ENCODE peak calls at places on chromosomes 16 and 17, in ten cellular contexts. One of them, this sample, is unnamed.

GRCh38 chr17:76872874-76873221 is 4.6 kb downstream of the MGAT5B start:
- DNase-seq in IMR-90: no peak
- DNase-seq in lower leg skin: no peak
- DNase-seq in OCI-M1: no peak
- DNase-seq in neural crest cell: no peak
- DNase-seq in Kasumi-1: no peak
- DNase-seq in T-cell: no peak
- DNase-seq in activated T-helper 1 cell treated with Interleukin-2 at 50 U/mL for 16 hours: no peak
- DNase-seq in AG04450: no peak
- DNase-seq in HTR-8/SVneo: no peak
- DNase-seq in this sample: no peak

GRCh38 chr17:72270530-72270929 is 149.7 kb downstream of the SOX9 start:
- DNase-seq in IMR-90: peak; percentile 3
- DNase-seq in lower leg skin: peak; percentile 29
- DNase-seq in OCI-M1: no peak
- DNase-seq in neural crest cell: no peak
- DNase-seq in Kasumi-1: no peak
- DNase-seq in T-cell: no peak
- DNase-seq in activated T-helper 1 cell treated with Interleukin-2 at 50 U/mL for 16 hours: no peak
- DNase-seq in AG04450: no peak
- DNase-seq in HTR-8/SVneo: peak; percentile 59
- DNase-seq in this sample: no peak

GRCh38 chr16:84807776-84808175 is 12.0 kb upstream of the CRISPLD2 start:
- DNase-seq in IMR-90: no peak
- DNase-seq in lower leg skin: no peak
- DNase-seq in OCI-M1: no peak
- DNase-seq in neural crest cell: no peak
- DNase-seq in Kasumi-1: no peak
- DNase-seq in T-cell: no peak
- DNase-seq in activated T-helper 1 cell treated with Interleukin-2 at 50 U/mL for 16 hours: no peak
- DNase-seq in AG04450: no peak
- DNase-seq in HTR-8/SVneo: no peak
- DNase-seq in this sample: no peak

GRCh38 chr17:78375401-78376079 is 2.9 kb upstream of the PGS1 start:
- DNase-seq in IMR-90: peak; percentile 98
- DNase-seq in lower leg skin: no peak
- DNase-seq in OCI-M1: no peak
- DNase-seq in neural crest cell: no peak
- DNase-seq in Kasumi-1: no peak
- DNase-seq in T-cell: no peak
- DNase-seq in activated T-helper 1 cell treated with Interleukin-2 at 50 U/mL for 16 hours: no peak
- DNase-seq in AG04450: peak; percentile 88
- DNase-seq in HTR-8/SVneo: no peak
- DNase-seq in this sample: peak; percentile 56

GRCh38 chr17:32161029-32161428 is 18.7 kb downstream of the RHOT1 start:
- DNase-seq in IMR-90: no peak
- DNase-seq in lower leg skin: no peak
- DNase-seq in OCI-M1: no peak
- DNase-seq in neural crest cell: no peak
- DNase-seq in Kasumi-1: no peak
- DNase-seq in T-cell: no peak
- DNase-seq in activated T-helper 1 cell treated with Interleukin-2 at 50 U/mL for 16 hours: no peak
- DNase-seq in AG04450: no peak
- DNase-seq in HTR-8/SVneo: no peak
- DNase-seq in this sample: no peak

GRCh38 chr16:79685871-79686270 is 85.3 kb upstream of the MAF start:
- DNase-seq in IMR-90: no peak
- DNase-seq in lower leg skin: no peak
- DNase-seq in OCI-M1: no peak
- DNase-seq in neural crest cell: no peak
- DNase-seq in Kasumi-1: no peak
- DNase-seq in T-cell: no peak
- DNase-seq in activated T-helper 1 cell treated with Interleukin-2 at 50 U/mL for 16 hours: no peak
- DNase-seq in AG04450: no peak
- DNase-seq in HTR-8/SVneo: no peak
- DNase-seq in this sample: no peak

GRCh38 chr17:40615295-40615988 is 32.2 kb downstream of the SMARCE1 start:
- DNase-seq in IMR-90: peak; percentile 47
- DNase-seq in lower leg skin: no peak
- DNase-seq in OCI-M1: peak; percentile 69
- DNase-seq in neural crest cell: no peak
- DNase-seq in Kasumi-1: no peak
- DNase-seq in T-cell: peak; percentile 57
- DNase-seq in activated T-helper 1 cell treated with Interleukin-2 at 50 U/mL for 16 hours: no peak
- DNase-seq in AG04450: no peak
- DNase-seq in HTR-8/SVneo: peak; percentile 87
- DNase-seq in this sample: peak; percentile 39

GRCh38 chr16:66223176-66223780 is 143.2 kb upstream of the CDH5 start:
- DNase-seq in IMR-90: peak; percentile 68
- DNase-seq in lower leg skin: no peak
- DNase-seq in OCI-M1: no peak
- DNase-seq in neural crest cell: no peak
- DNase-seq in Kasumi-1: no peak
- DNase-seq in T-cell: no peak
- DNase-seq in activated T-helper 1 cell treated with Interleukin-2 at 50 U/mL for 16 hours: no peak
- DNase-seq in AG04450: no peak
- DNase-seq in HTR-8/SVneo: no peak
- DNase-seq in this sample: peak; percentile 73

GRCh38 chr17:20063665-20064648 is 54.8 kb downstream of the SPECC1 start:
- DNase-seq in IMR-90: peak; percentile 87
- DNase-seq in lower leg skin: peak; percentile 85
- DNase-seq in OCI-M1: no peak
- DNase-seq in neural crest cell: no peak
- DNase-seq in Kasumi-1: peak; percentile 63
- DNase-seq in T-cell: no peak
- DNase-seq in activated T-helper 1 cell treated with Interleukin-2 at 50 U/mL for 16 hours: no peak
- DNase-seq in AG04450: peak; percentile 77
- DNase-seq in HTR-8/SVneo: peak; percentile 63
- DNase-seq in this sample: peak; percentile 99

GRCh38 chr16:19348578-19349315 is 63.2 kb downstream of the CLEC19A start:
- DNase-seq in IMR-90: no peak
- DNase-seq in lower leg skin: no peak
- DNase-seq in OCI-M1: no peak
- DNase-seq in neural crest cell: no peak
- DNase-seq in Kasumi-1: no peak
- DNase-seq in T-cell: no peak
- DNase-seq in activated T-helper 1 cell treated with Interleukin-2 at 50 U/mL for 16 hours: no peak
- DNase-seq in AG04450: no peak
- DNase-seq in HTR-8/SVneo: peak; percentile 18
- DNase-seq in this sample: no peak

GRCh38 chr17:66533572-66533971 is 231.2 kb downstream of the PRKCA start:
- DNase-seq in IMR-90: peak; percentile 73
- DNase-seq in lower leg skin: no peak
- DNase-seq in OCI-M1: no peak
- DNase-seq in neural crest cell: peak; percentile 38
- DNase-seq in Kasumi-1: no peak
- DNase-seq in T-cell: no peak
- DNase-seq in activated T-helper 1 cell treated with Interleukin-2 at 50 U/mL for 16 hours: no peak
- DNase-seq in AG04450: peak; percentile 43
- DNase-seq in HTR-8/SVneo: no peak
- DNase-seq in this sample: peak; percentile 56

GRCh38 chr17:17768415-17769088 is 68.2 kb downstream of the SREBF1 start:
- DNase-seq in IMR-90: no peak
- DNase-seq in lower leg skin: no peak
- DNase-seq in OCI-M1: no peak
- DNase-seq in neural crest cell: no peak
- DNase-seq in Kasumi-1: no peak
- DNase-seq in T-cell: no peak
- DNase-seq in activated T-helper 1 cell treated with Interleukin-2 at 50 U/mL for 16 hours: no peak
- DNase-seq in AG04450: no peak
- DNase-seq in HTR-8/SVneo: no peak
- DNase-seq in this sample: no peak

GRCh38 chr17:69551212-69552010 is 136.9 kb downstream of the MAP2K6 start:
- DNase-seq in IMR-90: peak; percentile 47
- DNase-seq in lower leg skin: no peak
- DNase-seq in OCI-M1: no peak
- DNase-seq in neural crest cell: no peak
- DNase-seq in Kasumi-1: no peak
- DNase-seq in T-cell: no peak
- DNase-seq in activated T-helper 1 cell treated with Interleukin-2 at 50 U/mL for 16 hours: no peak
- DNase-seq in AG04450: no peak
- DNase-seq in HTR-8/SVneo: no peak
- DNase-seq in this sample: no peak

GRCh38 chr16:68893710-68894705 is 50.7 kb downstream of the TANGO6 start:
- DNase-seq in IMR-90: peak; percentile 37
- DNase-seq in lower leg skin: no peak
- DNase-seq in OCI-M1: peak; percentile 3
- DNase-seq in neural crest cell: peak; percentile 9
- DNase-seq in Kasumi-1: peak; percentile 52
- DNase-seq in T-cell: no peak
- DNase-seq in activated T-helper 1 cell treated with Interleukin-2 at 50 U/mL for 16 hours: no peak
- DNase-seq in AG04450: no peak
- DNase-seq in HTR-8/SVneo: no peak
- DNase-seq in this sample: peak; percentile 54

GRCh38 chr17:35142467-35142796 is 329 bp upstream of the NLE1 start:
- DNase-seq in IMR-90: no peak
- DNase-seq in lower leg skin: no peak
- DNase-seq in OCI-M1: no peak
- DNase-seq in neural crest cell: no peak
- DNase-seq in Kasumi-1: no peak
- DNase-seq in T-cell: no peak
- DNase-seq in activated T-helper 1 cell treated with Interleukin-2 at 50 U/mL for 16 hours: no peak
- DNase-seq in AG04450: no peak
- DNase-seq in HTR-8/SVneo: no peak
- DNase-seq in this sample: no peak

GRCh38 chr17:82278786-82279379 is 5.4 kb upstream of the CSNK1D start:
- DNase-seq in IMR-90: no peak
- DNase-seq in lower leg skin: no peak
- DNase-seq in OCI-M1: no peak
- DNase-seq in neural crest cell: no peak
- DNase-seq in Kasumi-1: no peak
- DNase-seq in T-cell: no peak
- DNase-seq in activated T-helper 1 cell treated with Interleukin-2 at 50 U/mL for 16 hours: no peak
- DNase-seq in AG04450: no peak
- DNase-seq in HTR-8/SVneo: no peak
- DNase-seq in this sample: peak; percentile 59

GRCh38 chr16:57165923-57166322 is 19.9 kb downstream of the PSME3IP1 start:
- DNase-seq in IMR-90: peak; percentile 43
- DNase-seq in lower leg skin: no peak
- DNase-seq in OCI-M1: no peak
- DNase-seq in neural crest cell: no peak
- DNase-seq in Kasumi-1: no peak
- DNase-seq in T-cell: no peak
- DNase-seq in activated T-helper 1 cell treated with Interleukin-2 at 50 U/mL for 16 hours: no peak
- DNase-seq in AG04450: no peak
- DNase-seq in HTR-8/SVneo: no peak
- DNase-seq in this sample: no peak

GRCh38 chr17:34797724-34798123 is 163.5 kb downstream of the CCT6B start:
- DNase-seq in IMR-90: peak; percentile 18
- DNase-seq in lower leg skin: no peak
- DNase-seq in OCI-M1: peak; percentile 39
- DNase-seq in neural crest cell: peak; percentile 63
- DNase-seq in Kasumi-1: peak; percentile 1
- DNase-seq in T-cell: no peak
- DNase-seq in activated T-helper 1 cell treated with Interleukin-2 at 50 U/mL for 16 hours: no peak
- DNase-seq in AG04450: no peak
- DNase-seq in HTR-8/SVneo: peak; percentile 48
- DNase-seq in this sample: peak; percentile 51

GRCh38 chr17:32882029-32882428 is 5.1 kb upstream of the MYO1D start:
- DNase-seq in IMR-90: no peak
- DNase-seq in lower leg skin: no peak
- DNase-seq in OCI-M1: no peak
- DNase-seq in neural crest cell: no peak
- DNase-seq in Kasumi-1: no peak
- DNase-seq in T-cell: no peak
- DNase-seq in activated T-helper 1 cell treated with Interleukin-2 at 50 U/mL for 16 hours: no peak
- DNase-seq in AG04450: no peak
- DNase-seq in HTR-8/SVneo: no peak
- DNase-seq in this sample: no peak